ENCODE peak calls at places on chromosomes 1 and 21, in four cellular contexts. Q is cardiac fibroblast, O is GM23338, L is NB4. A is an unnamed sample.

GRCh38 chr1:16954579-16954978 is 25.8 kb downstream of the MFAP2 start:
- DNase-seq in Q (no peak), O (no peak), L (no peak), A (no peak)

GRCh38 chr1:66302810-66303209 is 231.1 kb upstream of the SGIP1 start:
- DNase-seq in Q (peak; percentile 19), O (no peak), L (peak; percentile 61), A (no peak)

GRCh38 chr1:242162179-242162578 is 163.3 kb upstream of the MAP1LC3C start:
- DNase-seq in Q (no peak), O (no peak), L (no peak), A (no peak)

GRCh38 chr1:1144122-1144842 is 28.4 kb upstream of the C1orf159 start:
- DNase-seq in Q (no peak), O (peak; percentile 63), L (peak; percentile 53), A (peak; percentile 51)

GRCh38 chr1:168287237-168287664 is 6.6 kb downstream of the TBX19 start:
- DNase-seq in Q (peak; percentile 74), O (no peak), L (peak; percentile 49), A (peak; percentile 61)

GRCh38 chr1:41582851-41583657 is 98.6 kb upstream of the EDN2 start:
- DNase-seq in Q (no peak), O (no peak), L (no peak), A (no peak)

GRCh38 chr1:42922687-42923366 is 35.8 kb downstream of the SLC2A1 start:
- DNase-seq in Q (peak; percentile 73), O (peak; percentile 94), L (peak; percentile 80), A (peak; percentile 78)

GRCh38 chr1:200306954-200307754 is 102.7 kb downstream of the ZNF281 start:
- DNase-seq in Q (peak; percentile 60), O (peak; percentile 60), L (peak; percentile 52), A (peak; percentile 59)

GRCh38 chr21:26169611-26170470 is 729 bp downstream of the APP start:
- DNase-seq in Q (peak; percentile 73), O (peak; percentile 64), L (no peak), A (peak; percentile 55)

GRCh38 chr1:15940110-15941043 is 35.5 kb downstream of the ZBTB17 start:
- DNase-seq in Q (no peak), O (no peak), L (no peak), A (no peak)

GRCh38 chr1:177495878-177496277 is 325.1 kb downstream of the BRINP2 start:
- DNase-seq in Q (peak; percentile 17), O (no peak), L (no peak), A (no peak)

GRCh38 chr1:204087181-204087892 is 14.4 kb downstream of the SOX13 start:
- DNase-seq in Q (no peak), O (no peak), L (no peak), A (no peak)

GRCh38 chr1:205026181-205026580 is 16.8 kb upstream of the CNTN2 start:
- DNase-seq in Q (no peak), O (no peak), L (no peak), A (no peak)

GRCh38 chr21:37797403-37797802 is 118.9 kb downstream of the KCNJ6 start:
- DNase-seq in Q (no peak), O (no peak), L (no peak), A (no peak)

GRCh38 chr1:40438391-40439015 is 11.8 kb upstream of the ZFP69B start:
- DNase-seq in Q (peak; percentile 52), O (peak; percentile 73), L (peak; percentile 48), A (peak; percentile 28)

GRCh38 chr1:223652436-223652901 is 13.0 kb downstream of the CAPN8 start:
- DNase-seq in Q (no peak), O (peak; percentile 30), L (no peak), A (peak; percentile 77)

GRCh38 chr1:200925821-200926220 is 31.1 kb downstream of the INAVA start:
- DNase-seq in Q (peak; percentile 43), O (no peak), L (peak; percentile 83), A (peak; percentile 54)

GRCh38 chr1:72296481-72296880 is 14.1 kb upstream of the NEGR1 start:
- DNase-seq in Q (peak; percentile 9), O (no peak), L (no peak), A (no peak)

GRCh38 chr1:235050911-235051360 is 77.7 kb downstream of the TOMM20 start:
- DNase-seq in Q (peak; percentile 75), O (no peak), L (peak; percentile 75), A (peak; percentile 22)

GRCh38 chr1:210360852-210361477 is 32.3 kb downstream of the HHAT start:
- DNase-seq in Q (peak; percentile 73), O (peak; percentile 60), L (peak; percentile 47), A (peak; percentile 63)

GRCh38 chr1:186848509-186849130 is 19.9 kb downstream of the PLA2G4A start:
- DNase-seq in Q (no peak), O (no peak), L (no peak), A (peak; percentile 26)

DNA sequence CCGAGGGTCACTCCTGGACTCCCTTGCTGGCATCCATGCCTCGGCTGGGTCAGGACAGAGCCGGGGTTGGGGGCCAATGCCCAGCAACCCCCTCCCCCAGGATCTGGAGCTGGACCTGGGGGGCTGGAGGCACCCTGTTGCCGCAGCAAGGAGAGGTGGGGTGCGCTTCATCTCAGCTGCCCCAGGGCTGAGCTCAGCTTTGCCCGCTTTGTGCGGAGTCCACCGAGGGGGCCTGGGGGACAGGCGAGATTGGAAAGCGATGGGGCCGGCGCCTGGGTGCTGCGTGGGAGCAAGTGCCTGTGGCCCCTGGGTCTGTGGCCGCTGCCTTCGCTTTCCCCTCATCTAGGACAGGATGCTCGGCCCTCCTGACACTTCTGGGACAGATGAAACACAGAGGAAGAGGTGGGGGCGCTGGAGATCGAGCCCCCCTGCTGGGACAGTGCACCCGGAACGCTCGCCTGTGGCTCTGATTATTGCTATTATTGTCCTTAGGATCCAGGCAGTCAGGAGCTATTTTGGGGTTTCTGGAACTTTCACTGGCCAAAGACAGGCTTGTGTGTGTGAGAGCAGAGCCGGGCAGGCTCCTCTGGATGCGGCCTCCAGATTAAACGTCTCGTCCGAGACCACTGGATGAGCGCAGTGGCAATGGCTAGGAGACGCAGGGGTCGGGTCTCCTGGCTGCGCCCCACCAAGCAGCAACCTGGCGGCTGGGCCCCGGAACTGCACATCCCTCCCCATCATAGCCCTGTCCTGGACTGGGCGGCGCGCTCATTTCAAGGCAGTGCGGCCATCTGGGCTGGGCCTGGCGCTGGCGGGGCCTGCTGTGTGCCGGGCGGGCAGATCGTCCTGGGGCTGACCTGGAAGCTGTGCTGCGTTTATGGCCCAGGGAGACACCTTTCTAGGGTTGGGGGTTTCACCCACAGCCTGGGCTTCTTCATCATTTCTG is 13.8 kb downstream of the PRDM16 start:
- DNase-seq in Q (no peak), O (peak; percentile 47), L (no peak), A (no peak)
- TF ChIP-seq CTCF in Q (no peak), O (no peak), L (no peak), A (no peak)

DNA sequence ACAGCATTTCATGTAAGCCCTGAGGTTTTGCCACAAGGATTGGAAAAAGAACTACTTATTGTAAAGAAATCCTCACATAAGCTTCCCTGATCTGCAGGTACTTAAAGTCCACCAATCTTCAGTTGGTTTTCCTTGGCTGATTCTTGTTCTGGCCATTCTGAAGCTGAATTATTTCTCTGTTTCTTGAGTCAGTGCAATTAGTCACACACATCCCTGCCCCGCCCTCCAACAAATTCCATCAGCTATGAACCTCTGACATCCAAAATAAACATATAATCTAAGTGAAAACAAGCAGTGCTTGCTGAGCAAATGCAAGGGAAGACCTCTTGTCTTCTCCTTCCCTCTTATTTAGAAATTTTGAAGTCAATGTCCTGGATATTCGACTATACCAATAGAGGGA is 8.2 kb upstream of the FNDC7 start:
- DNase-seq in Q (peak; percentile 89), O (no peak), L (no peak), A (peak; percentile 82)
- H3K4me3 ChIP-seq in Q (no peak overlapping the region), O (no peak overlapping the region), L (no peak overlapping the region), A (no peak overlapping the region)

GRCh38 chr1:27934818-27935549 is at the start of gene SMPDL3B:
- DNase-seq in Q (no peak), O (peak; percentile 96), L (peak; percentile 46), A (peak; percentile 52)
- TF ChIP-seq CTCF in Q (peak; percentile 14), O (peak; percentile 31), L (no peak), A (peak; percentile 42)

DNA sequence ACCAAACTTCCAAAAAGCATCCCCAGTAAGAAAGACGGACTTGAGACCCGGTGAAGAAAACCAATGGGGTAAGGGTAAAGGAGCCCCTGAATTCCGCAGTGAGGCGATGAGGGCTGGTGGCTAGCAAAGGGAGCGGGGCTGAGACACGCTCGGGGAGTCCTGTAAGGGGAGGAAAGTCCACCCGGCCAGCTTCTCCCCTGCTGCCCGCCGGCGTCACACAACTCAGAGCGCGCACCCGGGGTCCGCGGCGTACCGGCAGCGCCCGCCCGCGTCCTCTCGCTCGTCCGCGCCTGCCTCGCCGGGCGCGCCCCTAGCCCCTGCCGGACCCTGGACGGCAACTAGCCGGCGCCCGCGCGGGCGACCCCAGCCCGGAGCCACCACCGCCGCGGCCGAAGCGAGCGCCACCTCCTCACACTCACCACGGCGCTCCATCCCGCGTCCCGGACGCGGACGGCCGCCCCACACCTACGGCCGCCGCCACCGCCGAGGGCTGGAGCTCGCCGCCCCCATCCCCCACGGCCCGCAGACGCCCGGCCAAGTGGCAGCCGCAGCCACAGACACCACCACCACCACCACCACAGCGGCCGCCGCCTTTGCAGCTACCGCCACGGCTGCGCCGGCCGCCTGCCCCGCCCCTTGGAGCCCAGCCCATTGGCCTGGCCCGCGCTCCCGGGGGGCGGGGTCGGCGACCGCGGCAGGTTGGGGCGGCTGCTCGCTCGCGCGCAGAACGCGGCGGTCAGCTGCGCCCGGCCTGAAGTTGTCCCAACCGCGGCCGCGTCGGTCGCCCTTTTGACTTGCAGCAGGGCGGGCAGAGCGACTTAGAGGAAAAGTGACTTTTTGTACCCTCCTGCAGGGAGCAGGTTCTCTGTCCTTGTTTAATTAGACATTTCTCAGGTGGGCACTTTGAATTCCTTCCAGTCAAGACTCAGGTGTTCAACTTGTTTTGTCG is 10.0 kb upstream of the ARHGAP29 start:
- DNase-seq in Q (peak; percentile 77), O (peak; percentile 89), L (peak; percentile 56), A (peak; percentile 79)
- H3K4me3 ChIP-seq in Q (peak overlapping the region; percentile 83), O (peak overlapping the region; percentile 64), L (no peak overlapping the region), A (peak overlapping the region; percentile 72)